ENCODE peak calls at places on chromosomes 3 and 15, in eight cellular contexts. Z is IMR-90; F is AG04450; W is Calu3; V is stimulated activated CD4-positive, alpha-beta T cell treated with anti-CD3 and anti-CD28 coated beads, Interleukin-1b, Interleukin-23, amount 100 ng/mL, for 4 hours; I is activated naive CD8-positive, alpha-beta T cell treated with anti-CD3 and anti-CD28 coated beads, Interleukin-2, amount 50 U/mL, for 24 hours; C is NCI-H510A treated with DMSO at 0.1 percent for 48 hours; Y is right lobe of liver. A is an unnamed sample.

GRCh38 chr3:102841866-102842265 is 407.1 kb downstream of the ZPLD1 start:
- DNase-seq in Z (no peak), C (no peak), V (no peak), W (no peak), Y (no peak), F (no peak), I (no peak), A (no peak)

GRCh38 chr3:30524357-30525040 is 81.9 kb upstream of the TGFBR2 start:
- DNase-seq in F (no peak), V (no peak), Z (no peak), C (no peak), I (no peak), W (no peak), Y (no peak), A (no peak)

GRCh38 chr3:59660852-59661624 is 611.2 kb upstream of the CFAP20DC start:
- DNase-seq in C (peak), I (no peak), Z (peak), Y (no peak), F (no peak), V (no peak), W (no peak), A (no peak)

GRCh38 chr15:55737373-55737772 is 5.6 kb downstream of the PRTG start:
- DNase-seq in Z (peak), F (no peak), V (no peak), Y (no peak), C (no peak), I (no peak), W (no peak), A (peak)

GRCh38 chr15:31483924-31484368 is 157.3 kb downstream of the KLF13 start:
- DNase-seq in Z (no peak), F (no peak), C (no peak), Y (no peak), I (no peak), V (no peak), W (no peak), A (no peak)

GRCh38 chr3:10766049-10766705 is 49.9 kb upstream of the SLC6A11 start:
- DNase-seq in Z (no peak), Y (no peak), I (no peak), F (no peak), C (no peak), V (no peak), W (no peak), A (no peak)

GRCh38 chr15:32733276-32733675 is 15.5 kb downstream of the GREM1 start:
- DNase-seq in Y (no peak), Z (no peak), F (no peak), I (no peak), W (no peak), C (no peak), V (no peak), A (no peak)

GRCh38 chr15:38073278-38073930 is 139.0 kb downstream of the TMCO5A start:
- DNase-seq in F (no peak), C (peak), W (no peak), Z (peak), Y (peak), I (no peak), V (no peak), A (peak)

GRCh38 chr15:90126457-90127435 is 24.5 kb upstream of the IDH2 start:
- DNase-seq in I (no peak), Z (no peak), F (no peak), Y (peak), V (no peak), C (peak), W (peak), A (no peak)